ENCODE peak calls at places on chromosome 14, in ten cellular contexts. N is H7; X is NCI-H82; M is progenitor cell of endocrine pancreas; I is erythroblast; D is H4; J is GM04504; S is kidney; U is effector memory CD4-positive, alpha-beta T cell; P is lung. K is an unnamed sample.

GRCh38 chr14:33934043-33934750 is 16.7 kb downstream of the EGLN3 start:
- DNase-seq in J (no peak), P (no peak), N (no peak), M (no peak), I (no peak), S (no peak), U (no peak), D (no peak), X (no peak), K (no peak)

GRCh38 chr14:100673085-100673806 is 53.4 kb upstream of the DLK1 start:
- DNase-seq in S (peak; percentile 39), X (peak; percentile 84), P (peak; percentile 45), N (peak; percentile 91), I (peak; percentile 81), U (no peak), J (no peak), M (peak; percentile 63), D (no peak), K (no peak)

GRCh38 chr14:31307198-31307597 is 99.6 kb upstream of the HECTD1 start:
- DNase-seq in N (no peak), D (no peak), X (no peak), S (no peak), U (no peak), M (no peak), I (no peak), J (no peak), P (no peak), K (no peak)

GRCh38 chr14:37708481-37708880 is 113.1 kb downstream of the TTC6 start:
- DNase-seq in D (no peak), X (no peak), M (no peak), S (no peak), U (no peak), J (no peak), P (no peak), I (no peak), N (no peak), K (no peak)

GRCh38 chr14:40347675-40348074 is 915.4 kb upstream of the FBXO33 start:
- DNase-seq in N (peak; percentile 8), D (no peak), U (no peak), I (no peak), J (no peak), P (no peak), X (no peak), M (no peak), S (no peak), K (no peak)

GRCh38 chr14:44339256-44339655 is 167.8 kb downstream of the FSCB start:
- DNase-seq in J (no peak), X (no peak), S (no peak), M (no peak), N (no peak), U (no peak), P (no peak), D (no peak), I (no peak), K (no peak)

GRCh38 chr14:80356413-80356812 is 145.1 kb upstream of the DIO2 start:
- DNase-seq in N (peak; percentile 3), M (no peak), I (no peak), X (peak; percentile 3), J (no peak), D (no peak), P (no peak), U (no peak), S (no peak), K (no peak)

GRCh38 chr14:26531894-26532293 is 65.9 kb downstream of the NOVA1 start:
- DNase-seq in I (no peak), J (no peak), S (no peak), M (no peak), P (no peak), X (no peak), N (no peak), D (peak; percentile 37), U (no peak), K (no peak)

GRCh38 chr14:58598028-58598850 is 39.5 kb upstream of the DACT1 start:
- DNase-seq in U (no peak), X (no peak), S (no peak), P (no peak), D (no peak), I (no peak), N (no peak), M (no peak), J (no peak), K (no peak)

GRCh38 chr14:72701610-72702009 is 192.3 kb downstream of the DPF3 start:
- DNase-seq in P (no peak), D (no peak), U (no peak), X (no peak), M (no peak), S (no peak), J (no peak), N (peak; percentile 45), I (no peak), K (no peak)

GRCh38 chr14:99199854-99200653 is 71.9 kb downstream of the BCL11B start:
- DNase-seq in X (no peak), P (no peak), D (no peak), M (no peak), N (no peak), I (no peak), J (no peak), S (no peak), U (no peak), K (no peak)

GRCh38 chr14:104864267-104865068 is 600 bp upstream of the CEP170B start:
- DNase-seq in X (peak; percentile 23), J (no peak), I (no peak), U (no peak), M (peak; percentile 56), S (peak; percentile 89), N (peak; percentile 96), D (no peak), P (peak; percentile 73), K (peak; percentile 79)

GRCh38 chr14:28635387-28635786 is 131.2 kb upstream of the FOXG1 start:
- DNase-seq in U (no peak), M (no peak), N (peak; percentile 9), D (peak; percentile 30), S (no peak), J (peak; percentile 3), I (peak; percentile 11), X (peak; percentile 26), P (no peak), K (no peak)

GRCh38 chr14:91418387-91419043 is 895 bp upstream of the CCDC88C start:
- DNase-seq in N (peak; percentile 81), X (peak; percentile 60), M (peak; percentile 59), U (peak; percentile 67), P (peak; percentile 78), D (peak; percentile 35), S (peak; percentile 88), J (peak; percentile 7), I (peak; percentile 84), K (peak; percentile 89)

GRCh38 chr14:99274346-99275221 is 2.6 kb upstream of the BCL11B start:
- DNase-seq in M (peak; percentile 80), D (peak; percentile 94), P (no peak), J (peak; percentile 32), N (peak; percentile 94), X (peak; percentile 98), S (peak; percentile 89), I (peak; percentile 37), U (no peak), K (no peak)

GRCh38 chr14:92435154-92435553 is 78.4 kb upstream of the RIN3 start:
- DNase-seq in I (no peak), N (no peak), S (no peak), P (no peak), X (peak; percentile 30), M (no peak), D (no peak), U (no peak), J (no peak), K (no peak)

GRCh38 chr14:94571950-94572349 is 9.3 kb upstream of the SERPINA5 start:
- DNase-seq in U (no peak), X (no peak), J (no peak), D (no peak), M (no peak), P (no peak), S (no peak), N (no peak), I (no peak), K (peak; percentile 50)

GRCh38 chr14:63993992-63994391 is 141.2 kb downstream of the SYNE2 start:
- DNase-seq in X (no peak), S (no peak), J (no peak), N (no peak), P (no peak), D (no peak), I (no peak), M (no peak), U (no peak), K (no peak)

GRCh38 chr14:61188936-61189808 is 92.0 kb downstream of the TMEM30B start:
- DNase-seq in U (no peak), J (no peak), M (peak; percentile 37), P (peak; percentile 38), I (peak; percentile 2), N (peak; percentile 89), S (peak; percentile 81), D (peak; percentile 21), X (no peak), K (peak; percentile 92)

GRCh38 chr14:50736932-50737419 is 68.9 kb upstream of the SAV1 start:
- DNase-seq in I (no peak), P (no peak), S (no peak), N (no peak), J (no peak), M (no peak), U (no peak), X (peak; percentile 11), D (no peak), K (peak; percentile 29)

GRCh38 chr14:67928375-67928774 is 108.8 kb downstream of the RAD51B start:
- DNase-seq in P (no peak), M (no peak), U (no peak), D (no peak), N (no peak), S (no peak), X (no peak), J (no peak), I (no peak), K (no peak)

GRCh38 chr14:37864861-37865718 is 269.7 kb downstream of the TTC6 start:
- DNase-seq in M (no peak), D (peak; percentile 59), P (no peak), N (no peak), X (peak; percentile 34), S (no peak), J (peak; percentile 76), U (no peak), I (no peak), K (no peak)

GRCh38 chr14:44795725-44796124 is 166.0 kb downstream of the KLHL28 start:
- DNase-seq in M (no peak), I (no peak), X (no peak), U (no peak), P (no peak), S (no peak), D (no peak), N (peak; percentile 29), J (no peak), K (no peak)

GRCh38 chr14:53109028-53109687 is 44.0 kb downstream of the DDHD1 start:
- DNase-seq in I (peak; percentile 75), S (no peak), J (peak; percentile 21), N (no peak), D (no peak), U (peak; percentile 9), X (no peak), M (no peak), P (no peak), K (no peak)

GRCh38 chr14:100864960-100865681 is 38.4 kb downstream of the RTL1 start:
- DNase-seq in U (no peak), X (no peak), S (no peak), I (no peak), N (no peak), M (no peak), P (no peak), J (no peak), D (no peak), K (peak; percentile 70)

GRCh38 chr14:100703574-100704220 is 23.0 kb upstream of the DLK1 start:
- DNase-seq in I (no peak), S (no peak), M (no peak), U (no peak), X (no peak), P (no peak), J (no peak), N (no peak), D (no peak), K (no peak)

GRCh38 chr14:37246427-37246829 is 48.7 kb downstream of the MIPOL1 start:
- DNase-seq in U (no peak), S (no peak), D (peak; percentile 45), M (no peak), X (peak; percentile 63), I (peak; percentile 58), J (peak; percentile 10), N (peak; percentile 26), P (no peak), K (no peak)

GRCh38 chr14:60658909-60659585 is 9.8 kb upstream of the SIX1 start:
- DNase-seq in J (no peak), X (peak; percentile 76), N (no peak), D (no peak), I (no peak), S (no peak), U (no peak), M (no peak), P (no peak), K (no peak)